ENCODE peak calls at places on chromosomes 3 and 15, in five cellular contexts. O is G401; S is CD4-positive, alpha-beta T cell; Q is left cardiac atrium; Z is hepatic stellate cell. C is an unnamed sample.
A peak's percentile ranks its signal among the peaks of the same experiment; 100 is the strongest.

GRCh38 chr3:185172086-185173049 is 19.5 kb upstream of the C3orf70 start:
- DNase-seq in S (no peak), Z (no peak), Q (no peak), O (no peak), C (no peak)

GRCh38 chr3:69320867-69321266 is 65.0 kb downstream of the FRMD4B start:
- DNase-seq in S (no peak), Q (no peak), Z (no peak), O (no peak), C (no peak)

GRCh38 chr15:93830221-93830765 is 401.1 kb upstream of the MCTP2 start:
- DNase-seq in O (no peak), Z (no peak), Q (no peak), S (no peak), C (no peak)

GRCh38 chr3:61777483-61777882 is 216.1 kb downstream of the PTPRG start:
- DNase-seq in Z (no peak), Q (no peak), S (no peak), O (no peak), C (no peak)

GRCh38 chr3:79467721-79468120 is 300.1 kb downstream of the ROBO1 start:
- DNase-seq in Q (no peak), Z (no peak), O (no peak), S (no peak), C (no peak)

GRCh38 chr3:126389792-126390142 is 4.9 kb upstream of the CFAP100 start:
- DNase-seq in O (no peak), Z (no peak), S (no peak), Q (no peak), C (no peak)

GRCh38 chr15:68769702-68770101 is 51.0 kb downstream of the ANP32A start:
- DNase-seq in O (no peak), Q (no peak), S (no peak), Z (no peak), C (no peak)

GRCh38 chr15:46232471-46232870 is 597.6 kb downstream of the SQOR start:
- DNase-seq in Z (no peak), Q (no peak), O (no peak), S (no peak), C (no peak)

GRCh38 chr3:33032937-33033336 is 64.0 kb downstream of the GLB1 start:
- DNase-seq in Z (no peak), S (no peak), O (no peak), Q (no peak), C (no peak)

GRCh38 chr3:71423151-71423906 is 160.2 kb downstream of the FOXP1 start:
- DNase-seq in Q (peak; percentile 47), S (no peak), O (no peak), Z (no peak), C (no peak)

GRCh38 chr3:192188218-192188835 is 539.0 kb downstream of the FGF12 start:
- DNase-seq in Z (no peak), S (no peak), Q (peak; percentile 60), O (peak; percentile 16), C (peak; percentile 40)

GRCh38 chr3:42032693-42033349 is 58.3 kb upstream of the TRAK1 start:
- DNase-seq in Q (peak; percentile 74), Z (no peak), O (peak; percentile 86), S (no peak), C (no peak)

GRCh38 chr15:78353093-78353492 is 12.9 kb downstream of the CRABP1 start:
- DNase-seq in Q (no peak), O (no peak), S (no peak), Z (peak; percentile 42), C (no peak)

GRCh38 chr3:89223188-89223587 is 115.8 kb downstream of the EPHA3 start:
- DNase-seq in S (no peak), Z (no peak), Q (no peak), O (no peak), C (no peak)

GRCh38 chr15:77862651-77863104 is 214.8 kb downstream of the TBC1D2B start:
- DNase-seq in Q (no peak), Z (no peak), S (no peak), O (no peak), C (no peak)

GRCh38 chr3:123749716-123750115 is 134.4 kb downstream of the MYLK start:
- DNase-seq in S (no peak), O (no peak), Q (no peak), Z (peak; percentile 83), C (no peak)

GRCh38 chr3:177351195-177351594 is 153.9 kb upstream of the TBL1XR1 start:
- DNase-seq in S (no peak), Z (no peak), Q (no peak), O (no peak), C (no peak)

GRCh38 chr15:92122259-92122658 is 268.8 kb downstream of the SLCO3A1 start:
- DNase-seq in O (no peak), Q (no peak), Z (no peak), S (no peak), C (no peak)

C was measured in T-helper 1 cell.